ENCODE peak calls at places on chromosomes 12 and 14, in six cellular contexts. E, R, A, J, H and V are unnamed samples.

GRCh38 chr14:104385189-104386135 is 194.1 kb upstream of the C14orf180 start:
- DNase-seq in E (no peak), R (no peak), A (no peak), J (no peak), H (no peak), V (no peak)

GRCh38 chr12:112130461-112130998 is 5.2 kb downstream of the TRAFD1 start:
- DNase-seq in E (peak; percentile 52), R (peak; percentile 38), A (no peak), J (no peak), H (peak; percentile 20), V (peak; percentile 52)

GRCh38 chr12:46549527-46550265 is 177.1 kb upstream of the SLC38A2 start:
- DNase-seq in E (peak; percentile 91), R (peak; percentile 86), A (no peak), J (no peak), H (peak; percentile 35), V (no peak)

GRCh38 chr14:102893452-102893851 is 29.0 kb upstream of the AMN start:
- DNase-seq in E (peak; percentile 75), R (no peak), A (no peak), J (no peak), H (no peak), V (no peak)

GRCh38 chr12:67472551-67472950 is 176.0 kb upstream of the DYRK2 start:
- DNase-seq in E (no peak), R (no peak), A (no peak), J (no peak), H (no peak), V (no peak)

GRCh38 chr12:120652671-120653435 is 12.4 kb downstream of the CABP1 start:
- DNase-seq in E (no peak), R (peak; percentile 22), A (no peak), J (no peak), H (no peak), V (no peak)

GRCh38 chr12:43676183-43676813 is 82.3 kb downstream of the PUS7L start:
- DNase-seq in E (no peak), R (peak; percentile 19), A (peak; percentile 59), J (no peak), H (peak; percentile 15), V (peak; percentile 9)

GRCh38 chr12:59375633-59376032 is 220.2 kb upstream of the SLC16A7 start:
- DNase-seq in E (no peak), R (no peak), A (no peak), J (no peak), H (no peak), V (no peak)

GRCh38 chr12:59070534-59070933 is 150.2 kb upstream of the LRIG3 start:
- DNase-seq in E (peak; percentile 19), R (no peak), A (no peak), J (no peak), H (no peak), V (no peak)

GRCh38 chr12:10301103-10301502 is 6.6 kb upstream of the KLRD1 start:
- DNase-seq in E (peak; percentile 4), R (no peak), A (no peak), J (no peak), H (no peak), V (no peak)

GRCh38 chr14:75831455-75831854 is 150.3 kb downstream of the TGFB3 start:
- DNase-seq in E (peak; percentile 32), R (no peak), A (no peak), J (no peak), H (peak; percentile 73), V (no peak)

GRCh38 chr12:62731378-62731710 is 203.6 kb downstream of the PPM1H start:
- DNase-seq in E (peak; percentile 53), R (no peak), A (no peak), J (no peak), H (no peak), V (no peak)

GRCh38 chr14:92302481-92302880 is 20.5 kb upstream of the SLC24A4 start:
- DNase-seq in E (no peak), R (no peak), A (no peak), J (no peak), H (no peak), V (no peak)

GRCh38 chr14:53044486-53044885 is 93.6 kb upstream of the FERMT2 start:
- DNase-seq in E (peak; percentile 81), R (peak; percentile 24), A (no peak), J (no peak), H (no peak), V (no peak)

GRCh38 chr14:93115920-93116675 is at the start of gene ITPK1:
- DNase-seq in E (peak; percentile 91), R (no peak), A (peak; percentile 79), J (no peak), H (peak; percentile 56), V (peak; percentile 83)

GRCh38 chr12:117524806-117525205 is 163.4 kb upstream of the NOS1 start:
- DNase-seq in E (no peak), R (no peak), A (no peak), J (no peak), H (no peak), V (no peak)

GRCh38 chr12:2876431-2877046 is 435 bp downstream of the FOXM1 start:
- DNase-seq in E (peak; percentile 15), R (peak; percentile 15), A (peak; percentile 44), J (no peak), H (peak; percentile 40), V (peak; percentile 78)

GRCh38 chr14:91154851-91155625 is 41.2 kb downstream of the DGLUCY start:
- DNase-seq in E (no peak), R (peak; percentile 56), A (peak; percentile 56), J (no peak), H (no peak), V (no peak)

GRCh38 chr12:131832393-131833231 is 4.4 kb downstream of the MMP17 start:
- DNase-seq in E (peak; percentile 51), R (peak; percentile 57), A (no peak), J (no peak), H (no peak), V (no peak)